ENCODE peak calls at places on chromosomes 5 and 9, in seven cellular contexts. Z is HCT116, M is HepG2, E is K562, D is GM12878, F is NT2/D1, R is H1. S is an unnamed sample.

GRCh38 chr9:13493697-13494096 is 214.2 kb upstream of the MPDZ start:
- DNase-seq in Z (no peak), M (no peak), E (no peak), D (no peak), F (no peak), R (no peak), S (no peak)

GRCh38 chr9:123111977-123112869 is 78.8 kb downstream of the GPR21 start:
- DNase-seq in Z (no peak), M (no peak), E (no peak), D (no peak), F (no peak), R (no peak), S (no peak)

GRCh38 chr5:100803391-100803790 is 99.7 kb downstream of the ST8SIA4 start:
- DNase-seq in Z (no peak), M (no peak), E (no peak), D (no peak), F (no peak), R (no peak), S (no peak)

GRCh38 chr9:98375138-98375726 is 119.8 kb upstream of the TBC1D2 start:
- DNase-seq in Z (no peak), M (no peak), E (peak), D (no peak), F (no peak), R (no peak), S (no peak)

GRCh38 chr5:117568622-117569021 is 994.0 kb upstream of the SEMA6A start:
- DNase-seq in Z (no peak), M (no peak), E (no peak), D (no peak), F (no peak), R (no peak), S (no peak)

GRCh38 chr5:32639943-32640342 is 54.6 kb downstream of the SUB1 start:
- DNase-seq in Z (peak), M (no peak), E (no peak), D (no peak), F (no peak), R (no peak), S (no peak)

GRCh38 chr5:40688127-40688756 is 8.5 kb downstream of the PTGER4 start:
- DNase-seq in Z (peak), M (peak), E (peak), D (peak), F (peak), R (no peak), S (peak)

GRCh38 chr5:81151546-81151945 is 81.6 kb upstream of the CKMT2 start:
- DNase-seq in Z (no peak), M (no peak), E (no peak), D (no peak), F (no peak), R (no peak), S (no peak)

GRCh38 chr5:1005362-1005851 is 3.2 kb upstream of the NKD2 start:
- DNase-seq in Z (no peak), M (no peak), E (no peak), D (no peak), F (no peak), R (no peak), S (no peak)

GRCh38 chr5:7017004-7017770 is 304.0 kb downstream of the TENT4A start:
- DNase-seq in Z (no peak), M (no peak), E (no peak), D (no peak), F (no peak), R (no peak), S (no peak)
- TF ChIP-seq YY1 in Z (no peak), M (no peak), E (no peak), D (no peak), F (no peak), R (no peak), S (no peak)

GRCh38 chr5:154478752-154479159 is 729 bp upstream of the HAND1 start:
- DNase-seq in Z (no peak), M (no peak), E (no peak), D (no peak), F (no peak), R (no peak), S (peak)

GRCh38 chr5:154479160-154479943 is 1.3 kb upstream of the HAND1 start:
- DNase-seq in Z (no peak), M (no peak), E (no peak), D (no peak), F (no peak), R (no peak), S (no peak)

GRCh38 chr5:154476343-154477213 is 1.4 kb downstream of the HAND1 start:
- DNase-seq in Z (no peak), M (no peak), E (no peak), D (no peak), F (no peak), R (no peak), S (no peak)

GRCh38 chr5:154478224-154478565 is at the start of gene HAND1:
- DNase-seq in Z (peak), M (peak), E (no peak), D (no peak), F (peak), R (no peak), S (peak)

GRCh38 chr5:154477382-154478223 is 424 bp downstream of the HAND1 start:
- DNase-seq in Z (no peak), M (no peak), E (no peak), D (no peak), F (no peak), R (no peak), S (no peak)
- TF ChIP-seq YY1 in Z (no peak), M (no peak), E (no peak), D (no peak), F (no peak), R (no peak), S (no peak)

GRCh38 chr5:147643142-147643541 is 133.3 kb upstream of the DPYSL3 start:
- DNase-seq in Z (no peak), M (no peak), E (no peak), D (no peak), F (no peak), R (no peak), S (no peak)
- TF ChIP-seq YY1 in Z (no peak), M (no peak), E (no peak), D (no peak), F (no peak), R (no peak), S (no peak)

GRCh38 chr5:178149199-178149932 is 4.3 kb downstream of the NHP2 start:
- DNase-seq in Z (no peak), M (no peak), E (no peak), D (no peak), F (no peak), R (no peak), S (no peak)
- TF ChIP-seq YY1 in Z (no peak), M (no peak), E (no peak), D (no peak), F (no peak), R (no peak), S (no peak)

DNA sequence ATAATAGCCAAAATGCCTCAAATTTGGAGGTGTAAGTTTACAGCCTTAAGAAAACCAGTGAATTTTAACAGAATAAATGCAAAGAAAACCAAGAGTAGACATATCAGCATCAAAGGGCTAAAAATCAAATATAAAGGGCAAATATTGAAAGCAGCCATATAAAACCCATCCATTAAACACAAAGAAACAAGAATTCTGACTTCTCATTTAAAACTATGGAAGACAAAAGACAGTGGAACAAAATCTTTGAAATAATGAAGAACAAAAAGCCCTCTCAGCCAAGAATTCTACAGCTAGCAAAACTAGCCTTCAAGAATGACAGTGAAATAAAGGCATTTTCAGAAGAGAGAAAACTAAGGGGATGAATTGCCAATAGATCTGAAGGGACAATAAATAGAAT is 91.3 kb upstream of the FST start:
- DNase-seq in Z (no peak), M (no peak), E (no peak), D (no peak), F (no peak), R (no peak), S (no peak)
- TF ChIP-seq YY1 in Z (no peak), M (no peak), E (no peak), D (no peak), F (no peak), R (no peak), S (no peak)

GRCh38 chr9:127924736-127925444 is 5.7 kb downstream of the PIP5KL1 start:
- DNase-seq in Z (no peak), M (no peak), E (no peak), D (no peak), F (no peak), R (no peak), S (no peak)

GRCh38 chr9:127921592-127922120 is 4.8 kb upstream of the ST6GALNAC4 start:
- DNase-seq in Z (no peak), M (no peak), E (peak), D (no peak), F (no peak), R (no peak), S (peak)

GRCh38 chr9:127923771-127924170 is 6.8 kb downstream of the PIP5KL1 start:
- DNase-seq in Z (peak), M (no peak), E (no peak), D (no peak), F (no peak), R (no peak), S (no peak)

GRCh38 chr9:127920794-127921193 is 4.0 kb upstream of the ST6GALNAC4 start:
- DNase-seq in Z (no peak), M (no peak), E (no peak), D (no peak), F (no peak), R (no peak), S (no peak)

DNA sequence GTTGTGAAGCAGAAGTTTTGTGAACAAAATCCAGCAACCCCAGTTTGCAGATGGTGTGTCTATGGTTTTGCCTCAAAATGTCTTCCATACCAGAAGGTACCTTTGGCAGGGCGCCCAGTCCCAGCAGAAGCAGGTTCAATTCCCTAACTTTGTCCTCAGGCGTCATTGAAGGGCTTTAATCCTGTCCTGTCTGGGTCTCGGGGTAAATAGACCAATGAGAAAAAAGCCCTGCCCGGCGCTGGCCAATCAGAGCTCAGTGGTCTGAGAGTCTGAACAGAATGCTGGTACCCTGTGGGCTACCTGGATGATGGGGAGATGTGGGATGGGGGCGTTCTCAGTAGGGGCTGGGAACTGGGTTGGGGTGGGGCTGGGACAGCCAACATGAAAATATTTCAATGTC is 6.2 kb upstream of the ST6GALNAC4 start:
- DNase-seq in Z (no peak), M (no peak), E (no peak), D (no peak), F (no peak), R (no peak), S (peak)
- TF ChIP-seq YY1 in Z (no peak), M (no peak), E (no peak), D (no peak), F (no peak), R (no peak), S (no peak)

DNA sequence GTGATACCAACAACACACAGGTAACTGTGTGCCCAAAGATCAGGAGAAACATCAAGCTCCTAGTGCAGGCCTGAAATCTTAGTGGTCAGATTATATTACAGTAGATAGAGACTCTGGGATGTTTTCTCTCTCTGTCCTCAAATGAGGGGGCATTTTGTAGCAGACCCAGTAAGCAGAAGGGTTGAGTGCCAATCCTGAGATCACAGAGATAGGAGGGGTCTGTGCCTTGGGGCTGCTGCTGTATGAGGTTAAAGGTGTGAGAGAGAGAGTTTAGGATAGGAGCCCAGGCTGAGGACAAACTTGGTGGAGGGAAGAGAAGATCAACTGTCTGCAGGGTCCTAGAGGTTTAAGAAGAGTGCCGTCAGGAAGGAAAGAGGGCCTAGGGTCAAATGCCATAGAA is 152.3 kb downstream of the DCP2 start:
- DNase-seq in Z (no peak), M (no peak), E (no peak), D (no peak), F (no peak), R (no peak), S (no peak)
- TF ChIP-seq YY1 in Z (no peak), M (no peak), E (no peak), D (no peak), F (no peak), R (no peak), S (no peak)

S was measured in SK-N-SH.